ENCODE peak calls at places on chromosomes 11 and 22, in eight cellular contexts. S, O, Z, C, D, M, J and B are unnamed samples.
A peak's percentile ranks its signal among the peaks of the same experiment; 100 is the strongest.

GRCh38 chr22:40302149-40302548 is 44.2 kb upstream of the ADSL start:
- DNase-seq in C (no peak), J (no peak), Z (no peak), S (no peak), M (no peak), D (no peak), O (no peak), B (no peak)

GRCh38 chr22:35317680-35318290 is 18.1 kb downstream of the TOM1 start:
- DNase-seq in S (no peak), Z (no peak), C (no peak), J (no peak), O (no peak), D (no peak), M (no peak), B (no peak)

GRCh38 chr11:46391578-46392420 is at the start of gene CHRM4:
- DNase-seq in O (peak; percentile 52), S (no peak), C (no peak), Z (peak; percentile 36), D (no peak), J (peak; percentile 67), M (peak; percentile 89), B (peak; percentile 80)

GRCh38 chr11:117819096-117820040 is 5.2 kb downstream of the FXYD2 start:
- DNase-seq in J (peak; percentile 87), M (no peak), S (peak; percentile 86), C (peak; percentile 79), Z (peak; percentile 86), D (peak; percentile 35), O (peak; percentile 85), B (peak; percentile 55)

GRCh38 chr11:66978717-66979116 is 3.6 kb downstream of the C11orf86 start:
- DNase-seq in Z (no peak), D (no peak), C (no peak), S (no peak), J (no peak), O (no peak), M (no peak), B (no peak)

GRCh38 chr11:131670876-131671275 is 300.5 kb downstream of the NTM start:
- DNase-seq in C (no peak), Z (no peak), D (no peak), J (no peak), M (no peak), O (no peak), S (no peak), B (no peak)

GRCh38 chr11:94658386-94658785 is 91.2 kb downstream of the PIWIL4 start:
- DNase-seq in Z (no peak), J (no peak), S (no peak), C (no peak), O (no peak), D (no peak), M (no peak), B (no peak)

GRCh38 chr11:113021111-113021510 is 59.9 kb downstream of the NCAM1 start:
- DNase-seq in M (no peak), J (no peak), C (no peak), D (no peak), S (no peak), O (no peak), Z (no peak), B (no peak)

GRCh38 chr22:29190051-29190450 is 15.6 kb upstream of the EMID1 start:
- DNase-seq in Z (no peak), O (no peak), J (no peak), M (no peak), C (no peak), D (no peak), S (no peak), B (peak; percentile 18)

GRCh38 chr22:19970479-19971275 is 29.1 kb upstream of the TXNRD2 start:
- DNase-seq in M (peak; percentile 92), O (peak; percentile 72), Z (peak; percentile 56), D (peak; percentile 68), C (peak; percentile 64), J (peak; percentile 71), S (no peak), B (peak; percentile 91)

GRCh38 chr11:91219501-91219900 is 996.7 kb upstream of the CHORDC1 start:
- DNase-seq in O (peak; percentile 32), J (no peak), C (peak; percentile 57), S (no peak), D (no peak), M (no peak), Z (no peak), B (no peak)

GRCh38 chr11:112343368-112344039 is 82.8 kb upstream of the PLET1 start:
- DNase-seq in O (peak; percentile 28), C (peak; percentile 71), M (no peak), S (no peak), D (no peak), J (no peak), Z (no peak), B (no peak)

GRCh38 chr22:42915980-42916765 is 59.1 kb upstream of the ARFGAP3 start:
- DNase-seq in J (peak; percentile 72), Z (no peak), D (no peak), O (no peak), C (no peak), M (no peak), S (no peak), B (no peak)

GRCh38 chr11:91085985-91086384 is 863.1 kb upstream of the CHORDC1 start:
- DNase-seq in M (no peak), C (peak; percentile 40), J (no peak), Z (no peak), S (no peak), D (no peak), O (no peak), B (no peak)

GRCh38 chr11:107849791-107850190 is 8.8 kb downstream of the SLC35F2 start:
- DNase-seq in D (no peak), J (no peak), Z (no peak), M (no peak), O (no peak), C (no peak), S (no peak), B (no peak)

GRCh38 chr11:16779436-16779835 is 41.0 kb downstream of the C11orf58 start:
- DNase-seq in D (no peak), C (no peak), Z (peak; percentile 25), J (peak; percentile 69), O (no peak), M (no peak), S (no peak), B (no peak)

GRCh38 chr11:33867996-33868645 is 23.8 kb downstream of the LMO2 start:
- DNase-seq in O (no peak), C (no peak), D (no peak), S (no peak), M (no peak), Z (no peak), J (no peak), B (no peak)

GRCh38 chr22:37177221-37177620 is 10.8 kb downstream of the C1QTNF6 start:
- DNase-seq in J (no peak), Z (no peak), C (no peak), M (no peak), D (no peak), S (no peak), O (no peak), B (peak; percentile 32)

GRCh38 chr11:45922425-45923082 is at the start of gene LARGE2:
- DNase-seq in O (no peak), J (no peak), D (no peak), C (no peak), Z (no peak), M (peak; percentile 66), S (no peak), B (peak; percentile 59)

GRCh38 chr22:20979243-20979809 is 2.8 kb upstream of the LZTR1 start:
- DNase-seq in S (no peak), C (peak; percentile 83), M (peak; percentile 73), D (no peak), J (peak; percentile 99), Z (peak; percentile 69), O (peak; percentile 93), B (peak; percentile 89)

GRCh38 chr11:47961383-47961782 is 19.0 kb upstream of the PTPRJ start:
- DNase-seq in D (no peak), Z (no peak), O (no peak), S (no peak), M (no peak), J (peak; percentile 54), C (no peak), B (no peak)

GRCh38 chr11:8913961-8914660 is 3.1 kb downstream of the AKIP1 start:
- DNase-seq in M (peak; percentile 62), C (peak; percentile 53), D (peak; percentile 70), J (peak; percentile 61), Z (peak; percentile 84), O (peak; percentile 68), S (no peak), B (peak; percentile 53)

GRCh38 chr22:36629320-36629719 is 74.2 kb downstream of the CACNG2 start:
- DNase-seq in M (no peak), J (no peak), S (no peak), C (no peak), Z (no peak), D (no peak), O (no peak), B (no peak)

DNA sequence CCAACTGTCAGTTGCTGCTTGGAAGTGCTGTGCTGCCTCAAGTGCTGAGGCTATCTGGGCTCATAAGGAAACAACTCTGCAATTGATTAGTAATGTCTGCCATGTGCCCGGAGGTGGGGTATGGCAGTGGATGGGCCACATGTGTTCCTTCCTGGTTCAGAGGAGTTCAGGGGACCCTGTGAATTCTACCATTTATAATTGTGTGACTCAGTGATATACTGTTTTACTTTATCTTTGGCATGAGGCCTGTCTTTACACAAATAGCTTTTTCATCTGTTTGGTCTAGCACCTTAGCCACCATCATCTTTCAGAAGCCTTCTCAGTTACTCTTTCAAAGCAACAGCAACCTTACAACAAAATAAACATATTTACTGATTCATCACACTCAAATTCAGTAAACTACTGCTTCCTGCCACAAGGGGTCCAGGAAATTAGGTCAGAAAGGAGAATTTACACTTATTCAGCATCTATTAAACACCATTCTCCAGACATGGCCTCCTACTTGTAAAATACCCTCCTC is 20.9 kb downstream of the DKK3 start:
- DNase-seq in D (peak; percentile 5), M (no peak), Z (no peak), C (peak; percentile 64), J (peak; percentile 27), O (peak; percentile 50), S (no peak), B (no peak)
- TF ChIP-seq CTCF in D (peak; percentile 61), M (no peak), Z (no peak), C (peak; percentile 52), J (peak; percentile 59), O (peak; percentile 55), S (peak; percentile 10), B (no peak)

DNA sequence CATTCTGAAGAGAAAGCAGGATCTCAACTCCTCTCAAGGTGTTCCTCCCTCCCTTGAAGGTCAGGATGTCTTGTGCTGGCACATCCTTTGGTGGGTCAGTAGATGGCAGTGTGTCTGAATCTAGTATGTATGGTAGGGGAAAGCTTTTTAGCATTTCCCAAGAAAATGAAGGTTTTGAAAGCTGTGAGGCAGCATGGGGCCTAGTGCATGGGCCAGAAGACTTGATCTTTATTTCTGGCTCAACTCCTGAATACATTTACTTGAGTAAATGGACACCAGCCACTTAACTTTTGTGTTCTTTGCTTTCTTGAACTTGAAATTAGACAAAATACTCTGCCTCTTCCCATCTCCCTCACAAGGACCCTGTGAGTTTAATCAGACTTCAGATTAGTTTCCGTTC is 289.0 kb downstream of the CASP12 start:
- DNase-seq in O (peak; percentile 85), D (peak; percentile 41), J (peak; percentile 48), Z (peak; percentile 33), M (peak; percentile 28), C (peak; percentile 77), S (no peak), B (peak; percentile 29)
- TF ChIP-seq CTCF in O (peak; percentile 86), D (peak; percentile 77), J (peak; percentile 77), Z (peak; percentile 15), M (peak; percentile 76), C (peak; percentile 82), S (no peak), B (peak; percentile 60)

GRCh38 chr22:46127556-46127955 is 22.8 kb upstream of the PPARA start:
- DNase-seq in J (no peak), C (no peak), O (no peak), Z (no peak), S (no peak), M (no peak), D (no peak), B (no peak)
- TF ChIP-seq CTCF in J (no peak), C (no peak), O (no peak), Z (no peak), S (no peak), M (no peak), D (no peak), B (no peak)

GRCh38 chr11:64743591-64744543 is at the start of gene RASGRP2:
- DNase-seq in C (peak; percentile 24), D (peak; percentile 89), M (peak; percentile 83), Z (peak; percentile 82), O (peak; percentile 46), S (peak; percentile 81), J (peak; percentile 85), B (peak; percentile 84)
- TF ChIP-seq CTCF in C (peak; percentile 68), D (peak; percentile 86), M (peak; percentile 85), Z (peak; percentile 69), O (peak; percentile 67), S (peak; percentile 66), J (peak; percentile 84), B (peak; percentile 85)